ENCODE peak calls at places on chromosomes 1 and 21, in eight cellular contexts. Z, C, Y, F, O, S, E and Q are unnamed samples.
A peak's percentile ranks its signal among the peaks of the same experiment; 100 is the strongest.

GRCh38 chr1:78676347-78676982 is 26.8 kb downstream of the IFI44 start:
- DNase-seq in Z (peak; percentile 66), C (peak; percentile 86), Y (peak; percentile 51), F (peak; percentile 37), O (peak; percentile 81), S (peak; percentile 62), E (peak; percentile 81), Q (peak; percentile 42)

GRCh38 chr21:34679056-34679455 is 10.3 kb downstream of the CLIC6 start:
- DNase-seq in Z (no peak), C (no peak), Y (no peak), F (no peak), O (no peak), S (no peak), E (no peak), Q (no peak)

GRCh38 chr1:2466270-2466665 is 9.8 kb upstream of the PLCH2 start:
- DNase-seq in Z (no peak), C (no peak), Y (no peak), F (no peak), O (no peak), S (no peak), E (no peak), Q (no peak)

GRCh38 chr1:156640842-156641706 is 843 bp upstream of the BCAN start:
- DNase-seq in Z (no peak), C (no peak), Y (no peak), F (no peak), O (no peak), S (no peak), E (no peak), Q (no peak)

GRCh38 chr21:38471766-38472165 is 26.5 kb downstream of the ERG start:
- DNase-seq in Z (no peak), C (no peak), Y (no peak), F (no peak), O (no peak), S (no peak), E (no peak), Q (no peak)

GRCh38 chr1:155648207-155649147 is 38.5 kb downstream of the MSTO1 start:
- DNase-seq in Z (no peak), C (peak; percentile 80), Y (peak; percentile 42), F (peak; percentile 95), O (peak; percentile 60), S (peak; percentile 92), E (peak; percentile 93), Q (peak; percentile 89)

GRCh38 chr1:37860346-37860666 is 914 bp upstream of the MTF1 start:
- DNase-seq in Z (no peak), C (no peak), Y (no peak), F (no peak), O (no peak), S (no peak), E (no peak), Q (no peak)

GRCh38 chr1:85463666-85464496 is 1.1 kb downstream of the DDAH1 start:
- DNase-seq in Z (no peak), C (no peak), Y (peak; percentile 15), F (no peak), O (peak; percentile 31), S (peak; percentile 34), E (no peak), Q (peak; percentile 18)

GRCh38 chr21:31318971-31319370 is 25.1 kb downstream of the TIAM1 start:
- DNase-seq in Z (no peak), C (no peak), Y (no peak), F (no peak), O (no peak), S (peak; percentile 58), E (no peak), Q (peak; percentile 46)

GRCh38 chr1:172627702-172628101 is 31.2 kb upstream of the FASLG start:
- DNase-seq in Z (no peak), C (no peak), Y (no peak), F (no peak), O (no peak), S (no peak), E (no peak), Q (no peak)

GRCh38 chr21:43938751-43939442 is 73.2 kb upstream of the TRAPPC10 start:
- DNase-seq in Z (peak; percentile 94), C (peak; percentile 91), Y (peak; percentile 71), F (peak; percentile 46), O (peak; percentile 97), S (peak; percentile 52), E (peak; percentile 64), Q (peak; percentile 34)

GRCh38 chr1:2523891-2524609 is 2.3 kb downstream of the PANK4 start:
- DNase-seq in Z (no peak), C (no peak), Y (no peak), F (no peak), O (no peak), S (no peak), E (no peak), Q (no peak)

GRCh38 chr1:97338347-97338746 is 582.5 kb downstream of the DPYD start:
- DNase-seq in Z (no peak), C (no peak), Y (no peak), F (no peak), O (no peak), S (no peak), E (no peak), Q (no peak)

GRCh38 chr1:44327679-44328491 is 27.2 kb downstream of the ERI3 start:
- DNase-seq in Z (no peak), C (peak; percentile 89), Y (no peak), F (peak; percentile 100), O (peak; percentile 66), S (peak; percentile 100), E (peak; percentile 99), Q (peak; percentile 100)

GRCh38 chr1:57163332-57163731 is 197.5 kb upstream of the C8B start:
- DNase-seq in Z (no peak), C (no peak), Y (no peak), F (no peak), O (no peak), S (no peak), E (no peak), Q (no peak)

GRCh38 chr21:31650930-31651329 is 8.6 kb upstream of the SOD1 start:
- DNase-seq in Z (no peak), C (no peak), Y (no peak), F (no peak), O (no peak), S (no peak), E (no peak), Q (no peak)

DNA sequence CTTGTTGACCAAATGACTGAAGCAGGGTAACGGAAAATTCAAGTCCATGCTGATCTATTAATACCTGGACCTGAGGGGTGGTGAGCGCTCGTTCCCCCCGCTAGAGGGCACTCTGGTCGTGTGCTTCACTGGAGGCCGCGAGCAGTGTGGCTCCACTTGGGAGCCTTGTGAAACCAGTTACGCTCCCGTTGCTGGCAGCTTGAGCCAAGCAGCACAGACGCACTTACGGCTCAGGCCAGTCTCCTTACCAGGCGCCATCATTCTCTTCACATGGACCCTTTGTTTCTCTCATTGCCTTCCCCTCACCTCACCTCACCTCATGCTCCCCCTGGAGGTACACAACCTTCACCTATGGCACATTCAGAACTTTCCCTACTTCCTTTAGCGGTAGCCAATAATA is 49.7 kb upstream of the TSPAN2 start:
- DNase-seq in Z (peak; percentile 71), C (peak; percentile 94), Y (peak; percentile 81), F (peak; percentile 83), O (peak; percentile 95), S (peak; percentile 89), E (peak; percentile 95), Q (peak; percentile 80)
- H3K4me2 ChIP-seq in Z (peak overlapping the region; percentile 41), C (no peak overlapping the region), Y (no peak overlapping the region), F (no peak overlapping the region), O (no peak overlapping the region), S (no peak overlapping the region), E (peak overlapping the region; percentile 28), Q (peak overlapping the region; percentile 61)

GRCh38 chr1:160163612-160164011 is 12.2 kb downstream of the ATP1A4 start:
- DNase-seq in Z (no peak), C (no peak), Y (no peak), F (peak; percentile 24), O (no peak), S (no peak), E (peak; percentile 23), Q (no peak)
- H3K4me2 ChIP-seq in Z (no peak overlapping the region), C (no peak overlapping the region), Y (no peak overlapping the region), F (no peak overlapping the region), O (no peak overlapping the region), S (no peak overlapping the region), E (no peak overlapping the region), Q (no peak overlapping the region)

DNA sequence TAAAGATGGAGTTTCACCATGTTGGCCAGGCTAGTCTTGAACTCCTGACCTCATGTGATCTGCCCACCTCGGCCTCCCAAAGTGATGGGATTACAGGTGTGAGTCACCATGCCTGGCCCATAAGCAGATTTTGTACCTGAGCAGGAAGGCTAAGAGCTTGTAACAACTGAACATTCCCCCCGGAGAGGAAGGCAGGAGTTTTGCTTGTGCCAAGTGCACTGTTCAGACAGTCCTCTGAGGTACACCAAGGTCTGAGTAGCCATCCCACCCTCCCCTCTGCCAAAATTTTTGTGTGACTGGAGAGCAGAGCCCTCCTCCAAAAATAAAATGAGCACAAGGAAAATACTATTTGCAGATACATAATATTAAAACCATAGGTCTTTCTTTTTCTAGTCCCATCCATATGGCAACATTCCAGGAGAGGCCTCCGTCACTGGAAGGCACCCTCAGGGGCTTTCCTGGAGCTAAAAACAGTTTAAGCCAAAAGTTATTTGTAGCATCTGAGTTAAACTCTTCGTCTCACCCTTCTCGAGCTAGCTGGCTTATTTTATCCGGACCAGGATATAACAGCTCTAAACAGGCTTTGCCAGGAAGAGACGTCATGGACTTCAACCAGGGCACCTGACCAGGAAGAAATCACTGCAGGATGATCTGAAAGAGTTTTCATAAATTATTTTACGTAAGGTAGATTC is 27.2 kb downstream of the CAPN2 start:
- DNase-seq in Z (no peak), C (no peak), Y (no peak), F (peak; percentile 32), O (no peak), S (no peak), E (no peak), Q (no peak)
- H3K4me2 ChIP-seq in Z (no peak overlapping the region), C (peak overlapping the region; percentile 53), Y (no peak overlapping the region), F (no peak overlapping the region), O (no peak overlapping the region), S (no peak overlapping the region), E (no peak overlapping the region), Q (no peak overlapping the region)

GRCh38 chr1:198623920-198624647 is 14.8 kb upstream of the PTPRC start:
- DNase-seq in Z (no peak), C (no peak), Y (no peak), F (no peak), O (no peak), S (peak; percentile 82), E (peak; percentile 10), Q (peak; percentile 81)

GRCh38 chr1:198622532-198623218 is 16.2 kb upstream of the PTPRC start:
- DNase-seq in Z (no peak), C (no peak), Y (no peak), F (no peak), O (no peak), S (no peak), E (no peak), Q (no peak)

GRCh38 chr1:198619375-198620140 is 19.3 kb upstream of the PTPRC start:
- DNase-seq in Z (no peak), C (no peak), Y (no peak), F (no peak), O (no peak), S (no peak), E (no peak), Q (no peak)

GRCh38 chr1:198620951-198621824 is 17.7 kb upstream of the PTPRC start:
- DNase-seq in Z (peak; percentile 44), C (no peak), Y (no peak), F (no peak), O (no peak), S (peak; percentile 12), E (no peak), Q (no peak)

DNA sequence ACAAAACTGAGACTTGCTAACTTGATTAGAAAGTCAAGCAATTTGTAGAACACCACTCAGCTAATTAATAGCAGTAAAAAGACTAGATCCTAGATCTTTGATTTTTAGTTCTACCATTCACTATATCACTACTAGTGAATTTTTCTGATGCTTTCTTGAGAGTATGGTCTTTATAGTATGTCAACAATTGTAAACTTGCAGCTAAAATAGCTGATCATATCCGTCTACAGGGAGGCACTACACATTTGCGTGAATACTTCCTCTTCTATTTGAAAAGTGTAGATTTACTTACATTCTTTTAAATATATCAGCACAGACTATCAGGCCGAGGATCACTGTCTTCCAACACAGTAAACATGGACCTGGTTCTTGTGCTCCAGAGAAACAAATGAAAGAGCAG is 18.6 kb upstream of the PTPRC start:
- DNase-seq in Z (no peak), C (no peak), Y (no peak), F (no peak), O (no peak), S (no peak), E (no peak), Q (no peak)
- H3K4me2 ChIP-seq in Z (no peak overlapping the region), C (no peak overlapping the region), Y (no peak overlapping the region), F (no peak overlapping the region), O (no peak overlapping the region), S (no peak overlapping the region), E (no peak overlapping the region), Q (no peak overlapping the region)